ENCODE peak calls at places on chromosomes 12 and 14, in seven cellular contexts. P is H1, U is SK-N-MC, A is sigmoid colon, F is GM12878, R is transverse colon, H is breast epithelium. E is an unnamed sample.

GRCh38 chr12:22740656-22741350 is 115.8 kb downstream of the ETNK1 start:
- DNase-seq in U (no peak), R (no peak), F (no peak), A (no peak), P (no peak), H (no peak), E (no peak)

GRCh38 chr12:46266869-46267617 is 1.8 kb downstream of the SLC38A1 start:
- DNase-seq in P (peak), U (no peak), H (peak), F (no peak), R (peak), A (peak), E (peak)

GRCh38 chr14:101215266-101215665 is 311.7 kb upstream of the RTL1 start:
- DNase-seq in R (no peak), U (no peak), F (no peak), A (peak), H (no peak), P (no peak), E (no peak)

GRCh38 chr12:71441350-71441748 is 1.8 kb downstream of the LGR5 start:
- DNase-seq in R (no peak), U (no peak), H (no peak), F (no peak), P (no peak), A (no peak), E (no peak)

GRCh38 chr14:100531152-100531551 is 56.1 kb downstream of the BEGAIN start:
- DNase-seq in F (no peak), U (no peak), R (no peak), P (no peak), A (peak), H (no peak), E (no peak)

GRCh38 chr12:124191024-124191359 is 103.9 kb upstream of the RFLNA start:
- DNase-seq in F (no peak), P (no peak), R (no peak), H (no peak), U (no peak), A (no peak), E (peak)

GRCh38 chr14:36975834-36976233 is 196.6 kb downstream of the SLC25A21 start:
- DNase-seq in F (no peak), U (no peak), H (no peak), R (no peak), P (no peak), A (no peak), E (no peak)

GRCh38 chr14:36605506-36605857 is 23.1 kb upstream of the NKX2-8 start:
- DNase-seq in P (no peak), U (no peak), H (no peak), F (no peak), A (no peak), R (no peak), E (peak)

GRCh38 chr12:2794736-2795289 is at the start of gene FKBP4:
- DNase-seq in A (peak), P (peak), F (no peak), R (peak), H (peak), U (no peak), E (peak)

GRCh38 chr12:118034429-118035193 is 18.1 kb downstream of the RFC5 start:
- DNase-seq in R (peak), F (no peak), A (no peak), U (no peak), H (no peak), P (no peak), E (peak)

GRCh38 chr14:40445020-40445419 is 1012.8 kb upstream of the FBXO33 start:
- DNase-seq in A (no peak), U (no peak), R (no peak), F (no peak), H (no peak), P (no peak), E (no peak)

GRCh38 chr12:57771271-57771872 is 533 bp downstream of the METTL1 start:
- DNase-seq in U (peak), H (peak), A (peak), P (peak), F (peak), R (peak), E (peak)

GRCh38 chr12:103632554-103633216 is 45.6 kb downstream of the STAB2 start:
- DNase-seq in F (peak), P (peak), R (peak), U (peak), H (peak), A (no peak), E (peak)

GRCh38 chr14:86858043-86858442 is 1134.9 kb downstream of the GALC start:
- DNase-seq in A (no peak), R (no peak), H (no peak), P (no peak), U (peak), F (no peak), E (no peak)

GRCh38 chr14:76647699-76648298 is 113.5 kb upstream of the VASH1 start:
- DNase-seq in R (peak), H (no peak), U (peak), F (no peak), P (no peak), A (no peak), E (peak)

GRCh38 chr14:50451854-50452253 is 55.2 kb upstream of the CDKL1 start:
- DNase-seq in F (no peak), U (no peak), P (no peak), H (no peak), A (no peak), R (no peak), E (no peak)

GRCh38 chr14:55846852-55847471 is 267.0 kb downstream of the KTN1 start:
- DNase-seq in R (no peak), A (peak), U (no peak), F (no peak), P (no peak), H (no peak), E (no peak)

GRCh38 chr12:124678421-124678893 is 111.0 kb upstream of the NCOR2 start:
- DNase-seq in H (no peak), U (no peak), P (no peak), A (no peak), R (no peak), F (no peak), E (no peak)

GRCh38 chr12:123094349-123095073 is 56.4 kb downstream of the PITPNM2 start:
- DNase-seq in F (no peak), R (peak), P (no peak), A (peak), H (peak), U (no peak), E (no peak)

GRCh38 chr12:5456025-5456424 is 24.1 kb downstream of the NTF3 start:
- DNase-seq in U (no peak), H (no peak), P (no peak), A (no peak), F (no peak), R (no peak), E (no peak)

GRCh38 chr12:66077542-66077941 is 53.0 kb downstream of the LLPH start:
- DNase-seq in P (no peak), R (no peak), H (no peak), F (no peak), A (no peak), U (no peak), E (no peak)

GRCh38 chr12:6941267-6941666 is 2.3 kb upstream of the RNU7-1 start:
- DNase-seq in F (no peak), H (no peak), R (no peak), A (no peak), U (no peak), P (no peak), E (no peak)

GRCh38 chr12:67701121-67701520 is 52.6 kb downstream of the DYRK2 start:
- DNase-seq in F (no peak), P (no peak), U (no peak), H (no peak), R (no peak), A (no peak), E (no peak)

DNA sequence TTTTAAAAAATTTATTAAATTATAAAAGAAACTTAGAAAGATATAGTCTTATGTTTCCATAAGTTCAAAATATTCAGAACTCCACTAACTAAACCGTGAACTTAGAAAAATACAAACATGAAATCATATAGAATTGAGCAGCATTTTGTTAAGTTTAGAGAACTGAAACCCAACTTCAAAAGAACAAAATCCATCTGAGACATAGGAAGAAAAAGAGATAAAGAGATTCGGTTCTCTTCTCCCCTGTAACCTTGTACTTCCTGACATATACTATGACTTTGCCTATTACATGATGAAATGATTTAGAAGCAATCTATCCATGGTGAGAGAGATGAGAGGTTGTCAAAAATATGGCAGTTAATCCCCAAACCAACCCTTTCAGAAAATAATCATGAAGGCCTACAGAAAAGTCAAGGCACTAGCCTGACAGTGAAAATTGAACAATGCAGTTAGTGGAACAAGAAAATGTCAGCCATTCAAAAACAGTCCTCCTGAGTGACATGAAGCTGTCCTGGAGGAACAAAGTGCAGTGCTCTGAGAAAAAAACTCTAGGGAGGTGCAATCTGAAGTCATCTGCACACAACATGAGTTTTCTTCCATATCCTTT is 44.0 kb downstream of the C12orf50 start:
- DNase-seq in P (no peak), U (no peak), R (no peak), F (no peak), A (no peak), H (no peak), E (no peak)
- TF ChIP-seq POLR2AphosphoS5 in P (no peak), U (no peak), R (no peak), F (no peak), A (no peak), H (no peak), E (no peak)

GRCh38 chr12:32110942-32111341 is 4.3 kb downstream of the BICD1 start:
- DNase-seq in P (no peak), F (no peak), H (no peak), R (no peak), A (no peak), U (no peak), E (no peak)

GRCh38 chr12:32116897-32117296 is 10.2 kb downstream of the BICD1 start:
- DNase-seq in A (no peak), R (no peak), F (no peak), H (no peak), P (no peak), U (no peak), E (no peak)

GRCh38 chr12:32120419-32120818 is 13.8 kb downstream of the BICD1 start:
- DNase-seq in P (no peak), U (no peak), F (no peak), H (no peak), R (no peak), A (no peak), E (peak)

GRCh38 chr12:32118806-32119205 is 12.2 kb downstream of the BICD1 start:
- DNase-seq in H (no peak), F (no peak), A (no peak), R (no peak), P (no peak), U (no peak), E (no peak)

DNA sequence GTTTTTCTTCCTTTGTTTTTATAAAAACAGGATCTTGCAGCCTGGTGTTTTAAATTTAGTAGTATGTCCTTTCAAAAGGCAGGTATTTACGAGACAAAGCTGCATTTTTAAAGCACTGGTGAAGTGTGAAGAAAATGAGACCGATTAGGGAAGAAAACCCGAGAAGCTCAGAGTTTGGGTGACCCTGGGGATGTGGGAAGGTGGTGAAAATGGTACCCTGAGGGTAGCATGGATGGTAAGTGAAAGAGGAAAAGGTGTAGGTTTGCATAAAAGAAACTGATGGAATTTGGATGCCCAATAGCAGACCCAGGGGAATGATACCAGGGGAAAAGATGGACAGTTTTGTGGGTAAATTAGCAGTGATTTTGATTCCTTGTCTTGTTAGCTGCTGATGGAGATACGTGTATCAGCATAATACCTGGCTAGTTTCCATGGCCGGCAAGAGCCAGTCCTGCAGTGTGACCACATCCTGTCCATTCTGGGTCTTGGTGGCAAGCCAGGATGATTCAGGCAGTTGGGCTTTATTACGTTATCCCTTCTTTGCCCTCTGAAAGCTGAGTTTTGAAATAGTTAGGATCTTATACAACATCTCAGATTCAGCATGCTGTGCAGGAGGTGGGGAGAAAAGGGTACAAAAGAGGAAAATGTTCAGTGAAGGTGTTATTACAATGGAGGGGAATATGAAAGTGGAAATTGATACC is 8.9 kb downstream of the BICD1 start:
- DNase-seq in P (no peak), A (peak), U (no peak), R (peak), H (peak), F (no peak), E (no peak)
- TF ChIP-seq POLR2AphosphoS5 in P (no peak), A (peak), U (no peak), R (peak), H (peak), F (no peak), E (no peak)

GRCh38 chr14:64504310-64504896 is at the start of gene ZBTB1:
- DNase-seq in U (no peak), F (no peak), A (peak), H (peak), R (peak), P (peak), E (peak)
- TF ChIP-seq POLR2AphosphoS5 in U (peak), F (peak), A (peak), H (peak), R (peak), P (peak), E (peak)

GRCh38 chr12:116524964-116525379 is 34.2 kb upstream of the MAP1LC3B2 start:
- DNase-seq in F (no peak), U (no peak), A (no peak), P (no peak), H (no peak), R (no peak), E (peak)
- TF ChIP-seq POLR2AphosphoS5 in F (no peak), U (no peak), A (no peak), P (no peak), H (no peak), R (no peak), E (no peak)

GRCh38 chr12:105721915-105722314 is 391.4 kb downstream of the C12orf75 start:
- DNase-seq in P (no peak), U (no peak), R (no peak), A (no peak), H (no peak), F (no peak), E (no peak)
- TF ChIP-seq POLR2AphosphoS5 in P (no peak), U (no peak), R (no peak), A (no peak), H (no peak), F (no peak), E (no peak)

DNA sequence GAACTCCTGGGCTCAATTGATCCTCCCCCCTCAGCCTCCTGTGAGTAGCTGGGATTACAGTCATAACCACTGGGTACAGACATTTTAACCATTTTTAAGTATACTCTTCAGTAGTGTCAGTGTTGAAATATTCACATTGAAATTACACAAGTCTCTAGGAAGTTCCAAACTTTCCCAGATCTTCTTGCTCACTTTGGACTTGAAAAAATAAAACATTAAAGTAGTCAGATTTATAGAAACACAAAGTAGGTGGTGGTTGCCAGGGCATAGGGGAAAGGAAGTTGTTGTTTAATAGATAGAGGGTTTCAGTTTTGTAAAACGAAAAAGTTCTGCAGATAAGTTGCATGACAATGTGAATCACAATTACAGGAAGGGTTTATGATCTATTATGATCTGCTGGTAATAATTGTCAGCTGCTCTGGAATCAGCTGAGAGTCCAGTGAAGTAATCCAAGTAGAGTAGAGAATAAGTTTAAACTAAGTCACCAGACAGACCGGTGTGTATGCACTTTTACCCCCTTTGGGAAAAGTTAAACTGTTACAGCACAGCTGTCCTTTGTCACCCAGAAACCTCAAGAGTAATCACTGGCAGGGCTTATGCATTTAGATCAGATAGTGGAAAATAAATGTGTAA is 27.4 kb downstream of the PCNX1 start:
- DNase-seq in H (no peak), U (no peak), R (no peak), A (no peak), F (peak), P (no peak), E (no peak)
- TF ChIP-seq POLR2AphosphoS5 in H (no peak), U (no peak), R (no peak), A (peak), F (no peak), P (no peak), E (no peak)

DNA sequence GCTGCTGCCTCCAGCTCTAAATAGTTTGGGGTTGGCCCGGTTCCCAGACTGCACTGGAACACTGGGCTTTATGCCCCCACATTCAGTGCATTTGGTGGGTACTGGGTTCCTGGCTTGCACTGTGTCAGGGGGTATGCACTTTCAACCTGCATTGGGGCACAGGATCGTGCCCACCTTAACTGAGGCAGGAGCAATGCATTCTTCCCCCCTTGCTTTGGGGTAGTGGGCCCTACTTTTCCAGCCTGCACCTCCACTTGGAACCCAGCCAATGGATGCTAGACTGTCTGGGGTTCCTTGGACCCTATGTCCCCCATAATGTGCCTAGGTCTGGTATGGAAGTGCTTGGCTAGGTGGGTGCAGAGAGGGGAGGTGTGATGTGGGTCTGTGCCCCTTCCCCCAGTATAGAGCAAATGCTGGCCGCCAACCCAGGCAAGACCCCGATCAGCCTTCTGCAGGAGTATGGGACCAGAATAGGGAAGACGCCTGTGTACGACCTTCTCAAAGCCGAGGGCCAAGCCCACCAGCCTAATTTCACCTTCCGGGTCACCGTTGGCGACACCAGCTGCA is 615 bp downstream of the TARBP2 start:
- DNase-seq in A (peak), R (no peak), U (no peak), P (no peak), H (no peak), F (no peak), E (no peak)
- TF ChIP-seq POLR2AphosphoS5 in A (no peak), R (no peak), U (peak), P (no peak), H (no peak), F (peak), E (peak)

GRCh38 chr12:69070319-69071090 is 137.5 kb upstream of the CPM start:
- DNase-seq in F (no peak), R (peak), H (peak), U (peak), A (peak), P (peak), E (peak)

GRCh38 chr12:69069479-69069878 is 136.5 kb upstream of the CPM start:
- DNase-seq in P (no peak), R (no peak), A (no peak), H (no peak), U (no peak), F (no peak), E (no peak)

GRCh38 chr12:69066420-69067373 is 133.7 kb upstream of the CPM start:
- DNase-seq in H (no peak), P (no peak), R (no peak), A (no peak), F (no peak), U (no peak), E (peak)

GRCh38 chr12:69067713-69068112 is 134.7 kb upstream of the CPM start:
- DNase-seq in F (no peak), R (no peak), A (no peak), P (no peak), H (no peak), U (no peak), E (no peak)

GRCh38 chr12:69068431-69068830 is 135.5 kb upstream of the CPM start:
- DNase-seq in A (no peak), U (no peak), P (no peak), R (peak), F (no peak), H (no peak), E (no peak)
- TF ChIP-seq POLR2AphosphoS5 in A (no peak), U (no peak), P (no peak), R (peak), F (no peak), H (no peak), E (no peak)

GRCh38 chr14:103339561-103339960 is 5.5 kb downstream of the EIF5 start:
- DNase-seq in P (no peak), U (no peak), H (no peak), F (no peak), R (no peak), A (no peak), E (no peak)
- TF ChIP-seq POLR2AphosphoS5 in P (peak), U (no peak), H (no peak), F (peak), R (no peak), A (no peak), E (no peak)

DNA sequence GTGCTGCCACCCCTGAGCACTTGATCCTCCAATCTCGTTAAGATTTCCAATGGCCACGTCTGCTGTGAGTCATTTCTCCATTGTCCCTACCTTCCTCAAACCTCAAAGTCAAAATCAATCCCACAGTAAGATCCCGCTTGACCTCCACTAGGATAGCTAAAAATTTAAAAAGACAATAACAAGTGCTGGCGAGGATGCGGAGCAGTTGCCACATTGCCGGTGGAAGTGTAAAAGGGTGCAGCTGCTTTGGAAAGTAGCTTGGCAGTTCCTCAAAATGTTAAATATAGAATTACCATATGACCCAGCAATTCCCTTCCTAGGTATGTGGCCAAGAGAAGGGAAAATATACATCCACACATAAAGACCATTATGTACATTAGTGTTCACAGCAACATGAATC is 9.5 kb upstream of the BCL7A start:
- DNase-seq in F (no peak), U (no peak), R (no peak), P (no peak), A (no peak), H (no peak), E (no peak)
- TF ChIP-seq POLR2AphosphoS5 in F (no peak), U (no peak), R (no peak), P (no peak), A (no peak), H (no peak), E (no peak)